ENCODE peak calls at places on chromosome 12, in nine cellular contexts. G is T1000, T is HFFc6, I is amygdala, K is DMS153, L is A172, M is mesendoderm, X is GM23338, S is omental fat pad. B is an unnamed sample.

GRCh38 chr12:22709292-22709691 is 84.3 kb downstream of the ETNK1 start:
- DNase-seq in G (no peak), T (no peak), I (no peak), K (no peak), L (peak), M (peak), X (peak), S (no peak), B (no peak)

GRCh38 chr12:45282411-45282810 is 66.5 kb downstream of the ANO6 start:
- DNase-seq in G (no peak), T (no peak), I (no peak), K (no peak), L (no peak), M (no peak), X (no peak), S (no peak), B (no peak)

GRCh38 chr12:101946233-101946611 is 68.8 kb downstream of the DRAM1 start:
- DNase-seq in G (no peak), T (no peak), I (no peak), K (no peak), L (no peak), M (no peak), X (no peak), S (no peak), B (no peak)

GRCh38 chr12:108125073-108125472 is 4.0 kb upstream of the WSCD2 start:
- DNase-seq in G (no peak), T (no peak), I (no peak), K (no peak), L (no peak), M (no peak), X (no peak), S (no peak), B (no peak)

GRCh38 chr12:48193623-48194022 is 9.5 kb downstream of the OR10AD1 start:
- DNase-seq in G (no peak), T (no peak), I (no peak), K (no peak), L (no peak), M (no peak), X (no peak), S (no peak), B (no peak)

GRCh38 chr12:90305379-90305778 is 596.7 kb upstream of the ATP2B1 start:
- DNase-seq in G (no peak), T (no peak), I (no peak), K (no peak), L (no peak), M (peak), X (peak), S (no peak), B (no peak)

GRCh38 chr12:26978801-26979200 is 35.4 kb downstream of the TM7SF3 start:
- DNase-seq in G (no peak), T (no peak), I (no peak), K (no peak), L (no peak), M (no peak), X (no peak), S (no peak), B (no peak)

GRCh38 chr12:67645571-67645970 is 3.0 kb upstream of the DYRK2 start:
- DNase-seq in G (no peak), T (peak), I (no peak), K (no peak), L (no peak), M (no peak), X (no peak), S (no peak), B (no peak)

GRCh38 chr12:96257550-96258392 is 63.6 kb downstream of the ELK3 start:
- DNase-seq in G (no peak), T (no peak), I (no peak), K (no peak), L (no peak), M (no peak), X (no peak), S (no peak), B (no peak)

GRCh38 chr12:52085682-52086180 is 6.2 kb downstream of the SMIM41 start:
- DNase-seq in G (no peak), T (no peak), I (no peak), K (no peak), L (no peak), M (no peak), X (no peak), S (no peak), B (no peak)

GRCh38 chr12:90757957-90758356 is 197.0 kb downstream of the CCER1 start:
- DNase-seq in G (no peak), T (no peak), I (no peak), K (no peak), L (no peak), M (no peak), X (no peak), S (no peak), B (no peak)

GRCh38 chr12:131720921-131721320 is 10.0 kb downstream of the SFSWAP start:
- DNase-seq in G (no peak), T (no peak), I (no peak), K (no peak), L (no peak), M (peak), X (no peak), S (no peak), B (no peak)

GRCh38 chr12:92224685-92225331 is 79.2 kb upstream of the BTG1 start:
- DNase-seq in G (peak), T (peak), I (no peak), K (no peak), L (peak), M (peak), X (peak), S (no peak), B (no peak)

GRCh38 chr12:122527478-122527944 is 462 bp downstream of the KNTC1 start:
- DNase-seq in G (no peak), T (no peak), I (no peak), K (peak), L (no peak), M (peak), X (peak), S (no peak), B (no peak)

GRCh38 chr12:27841392-27841882 is 61.4 kb upstream of the MANSC4 start:
- DNase-seq in G (peak), T (peak), I (no peak), K (peak), L (no peak), M (no peak), X (no peak), S (no peak), B (no peak)

GRCh38 chr12:108853426-108853825 is 4.0 kb downstream of the SSH1 start:
- DNase-seq in G (no peak), T (no peak), I (no peak), K (no peak), L (no peak), M (no peak), X (no peak), S (no peak), B (no peak)

GRCh38 chr12:98064501-98064900 is 450.9 kb upstream of the TMPO start:
- DNase-seq in G (no peak), T (no peak), I (no peak), K (no peak), L (no peak), M (no peak), X (no peak), S (no peak), B (no peak)